ENCODE peak calls at places on chromosomes 11 and 22, in ten cellular contexts. M, N, F, P, H, V, G, Y, J and S are unnamed samples.

GRCh38 chr11:35077709-35078695 is 61.0 kb upstream of the CD44 start:
- DNase-seq in N (no peak), J (no peak), V (peak), M (peak), Y (no peak), H (peak), F (no peak), G (no peak), P (no peak), S (no peak)

GRCh38 chr11:74971424-74971823 is 17.3 kb upstream of the NEU3 start:
- DNase-seq in H (no peak), G (no peak), N (no peak), V (no peak), M (no peak), Y (no peak), J (no peak), P (no peak), F (no peak), S (no peak)

GRCh38 chr11:444397-445144 is 2.8 kb upstream of the ANO9 start:
- DNase-seq in G (no peak), H (no peak), Y (no peak), F (no peak), V (no peak), J (peak), N (peak), M (peak), P (peak), S (no peak)

GRCh38 chr11:69293819-69294505 is at the start of gene MYEOV:
- DNase-seq in P (peak), F (peak), G (no peak), Y (no peak), N (no peak), H (peak), M (peak), J (peak), V (peak), S (no peak)

GRCh38 chr11:75492181-75492820 is 33.4 kb downstream of the GDPD5 start:
- DNase-seq in M (peak), H (peak), N (peak), Y (no peak), J (no peak), P (no peak), V (peak), G (no peak), F (no peak), S (no peak)

GRCh38 chr11:7904910-7905309 is 26.2 kb downstream of the OR10A6 start:
- DNase-seq in Y (no peak), F (no peak), N (no peak), P (no peak), V (no peak), H (no peak), G (no peak), M (peak), J (peak), S (no peak)

GRCh38 chr11:131874070-131874469 is 503.7 kb downstream of the NTM start:
- DNase-seq in P (no peak), N (no peak), V (no peak), H (no peak), F (no peak), J (no peak), G (no peak), Y (no peak), M (no peak), S (no peak)

GRCh38 chr11:113532697-113533424 is 57.7 kb upstream of the DRD2 start:
- DNase-seq in G (peak), H (peak), M (peak), N (peak), V (peak), J (peak), Y (no peak), F (peak), P (peak), S (peak)

GRCh38 chr11:69344570-69345145 is 50.7 kb downstream of the MYEOV start:
- DNase-seq in P (peak), J (no peak), Y (peak), N (no peak), H (no peak), G (no peak), V (no peak), M (no peak), F (no peak), S (peak)

GRCh38 chr22:50173221-50173982 is 2.9 kb downstream of the PANX2 start:
- DNase-seq in J (no peak), V (no peak), P (no peak), Y (no peak), N (no peak), H (no peak), G (no peak), M (peak), F (no peak), S (no peak)

GRCh38 chr11:64245797-64246623 is 733 bp downstream of the PPP1R14B start:
- DNase-seq in Y (no peak), M (peak), P (peak), H (no peak), N (peak), J (peak), F (no peak), V (peak), G (peak), S (no peak)

GRCh38 chr11:5665746-5666395 is 19.0 kb downstream of the TRIM5 start:
- DNase-seq in V (no peak), N (no peak), M (no peak), F (no peak), P (no peak), H (no peak), J (no peak), G (no peak), Y (peak), S (no peak)

GRCh38 chr22:43338766-43339345 is 4.3 kb downstream of the SCUBE1 start:
- DNase-seq in H (no peak), F (no peak), N (no peak), G (no peak), J (no peak), P (no peak), Y (no peak), M (no peak), V (no peak), S (no peak)

GRCh38 chr11:27971256-27971655 is 136.7 kb downstream of the KIF18A start:
- DNase-seq in Y (no peak), H (no peak), F (no peak), P (no peak), V (no peak), M (no peak), N (no peak), J (peak), G (no peak), S (no peak)

GRCh38 chr11:114193730-114194674 is 102.2 kb upstream of the NNMT start:
- DNase-seq in Y (no peak), J (no peak), N (peak), F (no peak), V (no peak), G (no peak), H (no peak), M (no peak), P (no peak), S (no peak)

GRCh38 chr22:35464399-35464798 is 64.5 kb downstream of the MCM5 start:
- DNase-seq in N (peak), H (no peak), Y (no peak), F (no peak), J (no peak), P (no peak), V (no peak), G (no peak), M (no peak), S (no peak)

GRCh38 chr11:101863361-101863760 is 51.4 kb upstream of the CEP126 start:
- DNase-seq in H (no peak), J (peak), M (no peak), N (no peak), P (no peak), G (no peak), V (no peak), F (no peak), Y (no peak), S (no peak)

GRCh38 chr11:111707039-111707690 is 59.0 kb downstream of the PPP2R1B start:
- DNase-seq in V (no peak), H (no peak), P (no peak), Y (no peak), M (no peak), G (peak), F (no peak), N (peak), J (no peak), S (no peak)

GRCh38 chr22:48960576-48960975 is 867.1 kb downstream of the BRD1 start:
- DNase-seq in J (no peak), F (no peak), P (no peak), Y (peak), N (no peak), M (no peak), G (no peak), V (no peak), H (no peak), S (peak)

GRCh38 chr11:17293308-17293707 is 16.8 kb downstream of the NUCB2 start:
- DNase-seq in H (no peak), N (no peak), J (no peak), F (no peak), Y (no peak), G (no peak), V (no peak), M (peak), P (no peak), S (no peak)

GRCh38 chr11:64231536-64231935 is 1.2 kb downstream of the DNAJC4 start:
- DNase-seq in P (no peak), H (no peak), M (no peak), V (no peak), G (no peak), J (no peak), F (no peak), Y (no peak), N (no peak), S (no peak)